ENCODE peak calls at places on chromosomes 12 and 14, in four cellular contexts. Y is PC-9, G is tibial nerve, M is fibroblast of lung. S is an unnamed sample.

GRCh38 chr12:124520896-124521295 is 46.5 kb downstream of the NCOR2 start:
- DNase-seq in G (no peak), Y (no peak), M (no peak), S (no peak)

GRCh38 chr12:115891551-115891950 is 385.9 kb downstream of the MED13L start:
- DNase-seq in M (no peak), Y (no peak), G (no peak), S (no peak)

GRCh38 chr12:24494401-24494800 is 454.5 kb downstream of the BCAT1 start:
- DNase-seq in M (no peak), G (no peak), Y (no peak), S (no peak)

GRCh38 chr14:24408764-24409163 is 10.0 kb downstream of the NYNRIN start:
- DNase-seq in G (no peak), M (peak; percentile 43), Y (no peak), S (no peak)

GRCh38 chr12:48601013-48601756 is 31.3 kb upstream of the LALBA start:
- DNase-seq in G (no peak), Y (no peak), M (peak; percentile 8), S (peak; percentile 2)

GRCh38 chr14:85572845-85573244 is 42.9 kb downstream of the FLRT2 start:
- DNase-seq in M (peak; percentile 80), Y (no peak), G (no peak), S (peak; percentile 53)

GRCh38 chr14:63759454-63759853 is 31.6 kb upstream of the SGPP1 start:
- DNase-seq in G (no peak), M (no peak), Y (no peak), S (no peak)

GRCh38 chr12:64694130-64695078 is 64.8 kb downstream of the GNS start:
- DNase-seq in M (no peak), G (no peak), Y (no peak), S (no peak)

GRCh38 chr14:54818201-54819133 is 84.2 kb downstream of the GCH1 start:
- DNase-seq in Y (peak; percentile 49), G (no peak), M (peak; percentile 53), S (peak; percentile 65)

GRCh38 chr12:117192057-117192456 is 1.8 kb upstream of the FBXO21 start:
- DNase-seq in Y (no peak), G (no peak), M (no peak), S (no peak)

GRCh38 chr12:9925746-9926393 is 6.3 kb downstream of the CLEC2A start:
- DNase-seq in M (peak; percentile 65), G (no peak), Y (peak; percentile 6), S (no peak)

GRCh38 chr12:132711169-132711843 is 664 bp downstream of the PGAM5 start:
- DNase-seq in G (no peak), M (peak; percentile 17), Y (peak; percentile 29), S (no peak)

GRCh38 chr12:77751939-77752338 is 78.8 kb upstream of the NAV3 start:
- DNase-seq in G (no peak), M (peak; percentile 76), Y (no peak), S (no peak)

DNA sequence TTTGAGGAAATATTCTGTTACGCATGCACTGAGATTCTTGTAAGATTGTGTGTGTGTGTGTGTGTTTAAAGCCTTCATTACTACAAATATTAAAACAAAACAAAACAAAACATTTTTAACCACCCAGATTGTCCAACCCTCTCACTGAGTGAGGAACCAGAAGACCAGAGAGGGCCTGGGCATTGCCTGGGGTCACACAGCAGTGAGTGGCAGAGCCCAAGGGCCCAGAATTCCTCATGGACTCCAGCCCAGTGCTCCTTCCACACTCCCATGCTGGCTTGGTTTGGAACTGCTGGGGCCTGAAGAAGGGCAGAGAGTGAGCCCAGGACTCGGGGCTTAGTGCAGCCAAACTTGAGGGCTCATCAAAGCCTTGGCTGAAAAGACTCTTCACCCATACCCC is 1.6 kb upstream of the OTUB2 start:
- DNase-seq in Y (no peak), M (no peak), G (no peak), S (no peak)
- TF ChIP-seq CTCF in Y (no peak), M (no peak), G (no peak), S (no peak)

GRCh38 chr12:109673379-109673778 is 40.2 kb upstream of the FAM222A start:
- DNase-seq in M (no peak), G (no peak), Y (no peak), S (no peak)

GRCh38 chr12:109675411-109675810 is 38.2 kb upstream of the FAM222A start:
- DNase-seq in G (no peak), M (no peak), Y (no peak), S (no peak)

GRCh38 chr12:109666068-109666467 is 47.6 kb upstream of the FAM222A start:
- DNase-seq in Y (no peak), G (no peak), M (no peak), S (no peak)

GRCh38 chr12:109670647-109671046 is 43.0 kb upstream of the FAM222A start:
- DNase-seq in Y (no peak), M (no peak), G (no peak), S (no peak)

GRCh38 chr12:109671482-109671881 is 42.1 kb upstream of the FAM222A start:
- DNase-seq in M (no peak), G (no peak), Y (no peak), S (no peak)
- H3K4me3 ChIP-seq in M (no peak overlapping the region), G (no peak overlapping the region), Y (no peak overlapping the region), S (no peak overlapping the region)

GRCh38 chr12:105759172-105759571 is 379.6 kb downstream of the NUAK1 start:
- DNase-seq in G (no peak), Y (no peak), M (no peak), S (no peak)
- TF ChIP-seq CTCF in G (no peak), Y (no peak), M (no peak), S (no peak)

GRCh38 chr12:130796985-130797686 is 41.9 kb downstream of the STX2 start:
- DNase-seq in Y (no peak), M (no peak), G (no peak), S (no peak)
- H3K4me3 ChIP-seq in Y (no peak overlapping the region), M (no peak overlapping the region), G (no peak overlapping the region), S (no peak overlapping the region)

GRCh38 chr14:46490150-46490769 is 161.3 kb downstream of the RPL10L start:
- DNase-seq in M (no peak), Y (no peak), G (no peak), S (no peak)
- TF ChIP-seq CTCF in M (no peak), Y (peak; percentile 49), G (no peak), S (no peak)

GRCh38 chr12:98490491-98491453 is 24.6 kb upstream of the TMPO start:
- DNase-seq in M (peak; percentile 85), Y (peak; percentile 85), G (peak; percentile 95), S (no peak)
- H3K4me3 ChIP-seq in M (no peak overlapping the region), Y (peak overlapping the region; percentile 51), G (no peak overlapping the region), S (no peak overlapping the region)

GRCh38 chr12:63668028-63668799 is at the start of gene DPY19L2:
- DNase-seq in M (peak; percentile 78), G (peak; percentile 36), Y (peak; percentile 22), S (no peak)
- TF ChIP-seq CTCF in M (no peak), G (no peak), Y (no peak), S (no peak)

S was measured in AG04449.